ENCODE peak calls at places on chromosomes 1 and 21, in nine cellular contexts. W is brain microvascular endothelial cell, E is DND-41, M is adipocyte, U is colonic mucosa, X is left ventricle myocardium inferior, C is hepatocyte, T is HCT116, Y is GM23248. I is an unnamed sample.

GRCh38 chr1:94526152-94526551 is 15.4 kb downstream of the F3 start:
- DNase-seq in M (no peak), C (no peak), T (no peak), W (no peak), X (no peak), Y (no peak), E (no peak), U (no peak), I (no peak)

GRCh38 chr1:233394860-233395717 is 67.6 kb downstream of the MAP3K21 start:
- DNase-seq in X (no peak), C (peak; percentile 78), E (peak; percentile 34), U (peak; percentile 32), T (peak; percentile 54), M (peak; percentile 82), Y (peak; percentile 70), W (peak; percentile 70), I (no peak)

GRCh38 chr21:15592271-15592860 is 137.4 kb upstream of the USP25 start:
- DNase-seq in Y (peak; percentile 56), E (peak; percentile 28), T (peak; percentile 21), M (peak; percentile 75), X (no peak), C (peak; percentile 47), W (peak; percentile 37), U (no peak), I (no peak)

GRCh38 chr1:41813220-41813619 is 105.5 kb downstream of the HIVEP3 start:
- DNase-seq in U (no peak), C (no peak), Y (no peak), E (no peak), M (no peak), X (no peak), T (no peak), W (no peak), I (no peak)

GRCh38 chr1:54850082-54850730 is 36.8 kb downstream of the DHCR24 start:
- DNase-seq in E (no peak), T (no peak), M (no peak), U (no peak), X (no peak), C (peak; percentile 4), Y (peak; percentile 74), W (no peak), I (no peak)

GRCh38 chr1:213643360-213643759 is 344.4 kb upstream of the PROX1 start:
- DNase-seq in T (no peak), X (no peak), C (no peak), M (no peak), E (no peak), W (no peak), Y (no peak), U (no peak), I (no peak)

GRCh38 chr1:26079178-26079563 is 11.7 kb upstream of the TRIM63 start:
- DNase-seq in U (no peak), M (no peak), T (no peak), X (no peak), W (no peak), Y (no peak), E (no peak), C (no peak), I (no peak)

GRCh38 chr1:100320311-100321097 is 31.8 kb upstream of the CDC14A start:
- DNase-seq in X (no peak), U (no peak), C (peak; percentile 29), T (no peak), W (no peak), M (no peak), E (no peak), Y (no peak), I (no peak)

GRCh38 chr21:25986928-25987327 is 183.6 kb downstream of the APP start:
- DNase-seq in C (no peak), W (no peak), M (no peak), X (no peak), T (no peak), E (no peak), U (no peak), Y (no peak), I (no peak)

GRCh38 chr1:19066874-19067186 is 110.4 kb upstream of the IFFO2 start:
- DNase-seq in Y (no peak), C (no peak), W (no peak), U (no peak), T (no peak), M (no peak), E (no peak), X (no peak), I (no peak)

GRCh38 chr1:54342306-54342705 is 63.9 kb downstream of the SSBP3 start:
- DNase-seq in X (no peak), T (no peak), M (no peak), W (no peak), U (peak; percentile 72), E (no peak), Y (no peak), C (no peak), I (no peak)

GRCh38 chr1:41629571-41629970 is 145.1 kb upstream of the EDN2 start:
- DNase-seq in E (no peak), M (peak; percentile 62), W (peak; percentile 83), Y (peak; percentile 83), X (no peak), C (no peak), T (no peak), U (no peak), I (no peak)

GRCh38 chr1:8597455-8597854 is 220.0 kb downstream of the RERE start:
- DNase-seq in M (no peak), C (no peak), E (no peak), Y (peak; percentile 61), U (no peak), T (no peak), X (no peak), W (peak; percentile 21), I (no peak)

GRCh38 chr1:21319447-21320407 is 29.5 kb upstream of the ECE1 start:
- DNase-seq in E (no peak), Y (peak; percentile 36), M (no peak), U (no peak), T (no peak), X (no peak), W (no peak), C (no peak), I (no peak)

GRCh38 chr1:225772848-225773247 is 4.8 kb upstream of the SRP9 start:
- DNase-seq in U (peak; percentile 43), Y (no peak), W (no peak), E (no peak), M (no peak), X (no peak), T (no peak), C (no peak), I (no peak)
- H3K36me3 ChIP-seq in U (no peaks in the 10 kb centered on the region), Y (no peaks in the 10 kb centered on the region), W (no peaks in the 10 kb centered on the region), E (no peaks in the 10 kb centered on the region), M (no peaks in the 10 kb centered on the region), X (no peaks in the 10 kb centered on the region), T (no peaks in the 10 kb centered on the region), C (no peaks in the 10 kb centered on the region), I (no peaks in the 10 kb centered on the region)

GRCh38 chr1:2984399-2985061 is 36.7 kb upstream of the ACTRT2 start:
- DNase-seq in T (no peak), X (peak; percentile 5), C (no peak), E (no peak), Y (no peak), U (no peak), W (no peak), M (no peak), I (no peak)

GRCh38 chr1:2985121-2985561 is 36.1 kb upstream of the ACTRT2 start:
- DNase-seq in C (no peak), X (no peak), E (no peak), U (no peak), Y (no peak), T (no peak), W (no peak), M (peak; percentile 4), I (peak; percentile 3)

GRCh38 chr1:2987773-2988172 is 33.5 kb upstream of the ACTRT2 start:
- DNase-seq in E (no peak), Y (no peak), M (no peak), T (no peak), X (no peak), U (no peak), W (no peak), C (no peak), I (peak; percentile 59)

GRCh38 chr1:2986549-2987305 is 34.5 kb upstream of the ACTRT2 start:
- DNase-seq in E (no peak), C (no peak), Y (no peak), U (no peak), X (no peak), T (no peak), W (no peak), M (no peak), I (peak; percentile 44)

GRCh38 chr1:2985694-2986548 is 35.3 kb upstream of the ACTRT2 start:
- DNase-seq in T (no peak), M (no peak), Y (no peak), W (no peak), X (no peak), U (no peak), C (no peak), E (no peak), I (no peak)
- H3K36me3 ChIP-seq in T (no peaks in the 10 kb centered on the region), M (no peaks in the 10 kb centered on the region), Y (no peaks in the 10 kb centered on the region), W (no peaks in the 10 kb centered on the region), X (no peaks in the 10 kb centered on the region), U (no peaks in the 10 kb centered on the region), C (no peaks in the 10 kb centered on the region), E (no peaks in the 10 kb centered on the region), I (no peaks in the 10 kb centered on the region)

DNA sequence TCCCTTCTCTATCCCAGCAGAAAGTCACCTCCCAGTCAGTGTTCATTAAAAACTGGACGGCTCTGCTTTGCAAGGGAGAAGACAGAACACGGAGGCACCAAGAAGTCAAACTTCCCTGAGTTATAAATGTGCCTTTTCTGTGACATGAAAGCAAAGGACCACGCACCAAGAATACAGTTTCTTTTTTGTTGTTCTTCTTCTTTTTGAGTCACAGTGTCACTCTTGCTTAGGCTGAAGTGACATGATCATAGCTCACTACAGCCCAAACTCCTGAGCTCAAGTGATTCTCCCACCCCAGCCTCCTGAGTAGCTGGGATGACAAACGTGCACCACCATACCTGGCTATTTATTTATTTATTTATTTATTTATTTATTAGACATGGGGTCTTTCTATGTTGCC is 22.7 kb downstream of the GLUL start:
- DNase-seq in Y (no peak), T (no peak), X (no peak), U (no peak), W (no peak), C (no peak), E (no peak), M (no peak), I (no peak)
- H3K36me3 ChIP-seq in Y (no peaks in the 10 kb centered on the region), T (no peaks in the 10 kb centered on the region), X (no peaks in the 10 kb centered on the region), U (no peaks in the 10 kb centered on the region), W (no peaks in the 10 kb centered on the region), C (no peaks in the 10 kb centered on the region), E (no peaks in the 10 kb centered on the region), M (no peaks in the 10 kb centered on the region), I (no peaks in the 10 kb centered on the region)

GRCh38 chr21:36245649-36246048 is 74.3 kb upstream of the MORC3 start:
- DNase-seq in W (no peak), C (no peak), M (no peak), E (no peak), Y (no peak), X (no peak), T (no peak), U (no peak), I (no peak)

GRCh38 chr21:36249576-36250422 is 70.2 kb upstream of the MORC3 start:
- DNase-seq in X (no peak), T (no peak), W (no peak), U (no peak), E (no peak), C (no peak), M (no peak), Y (no peak), I (no peak)

GRCh38 chr21:36245115-36245514 is 74.9 kb upstream of the MORC3 start:
- DNase-seq in C (no peak), W (no peak), T (no peak), M (no peak), U (no peak), Y (no peak), X (no peak), E (no peak), I (no peak)

GRCh38 chr21:36247316-36247715 is 72.7 kb upstream of the MORC3 start:
- DNase-seq in X (no peak), C (no peak), T (no peak), M (peak; percentile 54), W (no peak), Y (no peak), U (no peak), E (no peak), I (no peak)

GRCh38 chr21:36246080-36246631 is 73.8 kb upstream of the MORC3 start:
- DNase-seq in M (no peak), Y (no peak), E (no peak), U (peak; percentile 56), T (no peak), W (no peak), C (no peak), X (no peak), I (no peak)
- H3K36me3 ChIP-seq in M (peaks cover 20% of the 10 kb centered on the region), Y (peaks cover 11% of the 10 kb centered on the region), E (peaks cover 48% of the 10 kb centered on the region), U (peaks cover 13% of the 10 kb centered on the region), T (peaks cover 2% of the 10 kb centered on the region), W (peaks cover 7% of the 10 kb centered on the region), C (no peaks in the 10 kb centered on the region), X (peaks cover 71% of the 10 kb centered on the region), I (peaks cover 47% of the 10 kb centered on the region)